ENCODE peak calls at places on chromosomes 13 and 19, in five cellular contexts. M, A, F, X and O are unnamed samples.

GRCh38 chr19:53892981-53893325 is 11.0 kb downstream of the PRKCG start:
- DNase-seq in M (no peak), A (no peak), F (no peak), X (peak; percentile 56), O (no peak)

GRCh38 chr19:4803736-4804695 is 12.5 kb downstream of the FEM1A start:
- DNase-seq in M (peak; percentile 57), A (peak; percentile 37), F (peak; percentile 66), X (peak; percentile 52), O (peak; percentile 41)

GRCh38 chr19:52094526-52094925 is 1.0 kb downstream of the ZNF841 start:
- DNase-seq in M (no peak), A (no peak), F (no peak), X (no peak), O (no peak)

GRCh38 chr19:46413262-46414031 is at the start of gene CCDC8:
- DNase-seq in M (peak; percentile 86), A (peak; percentile 92), F (no peak), X (no peak), O (no peak)

GRCh38 chr19:38142176-38143035 is 81.6 kb downstream of the DPF1 start:
- DNase-seq in M (peak; percentile 41), A (peak; percentile 28), F (peak; percentile 33), X (peak; percentile 81), O (no peak)

GRCh38 chr19:16266586-16266942 is 58.1 kb upstream of the KLF2 start:
- DNase-seq in M (no peak), A (no peak), F (no peak), X (no peak), O (no peak)

GRCh38 chr13:110274687-110275086 is 32.3 kb downstream of the COL4A1 start:
- DNase-seq in M (no peak), A (no peak), F (no peak), X (peak; percentile 7), O (no peak)

GRCh38 chr13:64723735-64724134 is 2506.4 kb downstream of the PCDH9 start:
- DNase-seq in M (peak; percentile 10), A (peak; percentile 94), F (peak; percentile 62), X (peak; percentile 90), O (peak; percentile 80)

GRCh38 chr13:91211548-91211947 is 135.9 kb upstream of the MIR17HG start:
- DNase-seq in M (no peak), A (no peak), F (no peak), X (no peak), O (no peak)

GRCh38 chr13:111184685-111185401 is 69.7 kb downstream of the ARHGEF7 start:
- DNase-seq in M (no peak), A (no peak), F (no peak), X (no peak), O (no peak)

GRCh38 chr19:30116984-30117555 is 175.0 kb downstream of the URI1 start:
- DNase-seq in M (no peak), A (no peak), F (no peak), X (no peak), O (no peak)

GRCh38 chr19:34241513-34242337 is 12.6 kb upstream of the GARRE1 start:
- DNase-seq in M (peak; percentile 77), A (no peak), F (peak; percentile 53), X (peak; percentile 76), O (no peak)

GRCh38 chr19:4277051-4277700 is 1.9 kb upstream of the SHD start:
- DNase-seq in M (no peak), A (no peak), F (no peak), X (no peak), O (no peak)

GRCh38 chr13:110312669-110313031 is 5.6 kb downstream of the COL4A2 start:
- DNase-seq in M (no peak), A (peak; percentile 93), F (no peak), X (peak; percentile 27), O (no peak)

GRCh38 chr19:42191855-42192254 is 25.6 kb downstream of the DEDD2 start:
- DNase-seq in M (no peak), A (peak; percentile 84), F (peak; percentile 36), X (peak; percentile 87), O (peak; percentile 80)

DNA sequence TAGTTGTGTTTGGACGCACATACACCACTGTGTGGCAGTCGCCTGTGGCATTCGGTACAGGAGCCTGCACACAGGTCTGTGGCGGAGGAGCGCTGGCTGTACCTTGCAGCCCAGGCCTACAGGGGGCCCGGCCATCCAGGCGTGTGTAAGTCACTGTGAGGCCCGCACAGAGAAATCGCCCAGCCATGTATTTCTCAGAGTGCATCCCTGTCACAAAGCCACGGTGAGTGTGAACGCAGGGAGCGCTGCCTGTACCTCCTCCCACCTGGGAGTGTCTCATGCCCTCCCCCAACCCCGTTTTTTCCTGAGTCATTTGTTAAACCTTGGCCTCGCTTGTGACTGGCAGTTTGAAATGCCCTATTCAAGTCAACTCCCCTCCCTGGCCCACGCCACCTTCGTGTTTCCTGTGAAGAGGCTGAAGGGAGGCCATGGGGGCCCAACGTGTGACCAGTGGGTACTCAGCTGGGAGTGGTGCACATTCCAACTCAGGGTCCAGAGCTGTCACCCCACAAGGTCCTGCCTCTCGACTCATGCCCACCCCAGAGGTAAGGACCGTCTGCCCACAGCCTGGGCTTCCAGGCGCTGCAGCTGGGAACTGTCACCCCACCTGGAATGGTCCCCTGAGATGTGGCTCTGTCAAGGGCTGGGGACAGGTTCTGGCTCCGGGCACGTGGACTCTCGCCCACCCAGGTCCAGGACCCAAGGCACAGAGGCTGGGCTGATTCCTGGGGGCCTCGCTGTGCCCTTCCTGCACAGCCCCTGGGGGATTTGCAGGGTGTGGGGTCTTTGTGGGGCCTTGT is 11.6 kb upstream of the RASA3 start:
- DNase-seq in M (no peak), A (no peak), F (peak; percentile 74), X (peak; percentile 76), O (peak; percentile 63)
- TF ChIP-seq CEBPB in M (no peak), A (no peak), F (no peak), X (no peak), O (no peak)

GRCh38 chr19:49515767-49516166 is 3.3 kb downstream of the FCGRT start:
- DNase-seq in M (no peak), A (no peak), F (no peak), X (no peak), O (no peak)
- TF ChIP-seq CEBPB in M (no peak), A (no peak), F (no peak), X (no peak), O (no peak)

DNA sequence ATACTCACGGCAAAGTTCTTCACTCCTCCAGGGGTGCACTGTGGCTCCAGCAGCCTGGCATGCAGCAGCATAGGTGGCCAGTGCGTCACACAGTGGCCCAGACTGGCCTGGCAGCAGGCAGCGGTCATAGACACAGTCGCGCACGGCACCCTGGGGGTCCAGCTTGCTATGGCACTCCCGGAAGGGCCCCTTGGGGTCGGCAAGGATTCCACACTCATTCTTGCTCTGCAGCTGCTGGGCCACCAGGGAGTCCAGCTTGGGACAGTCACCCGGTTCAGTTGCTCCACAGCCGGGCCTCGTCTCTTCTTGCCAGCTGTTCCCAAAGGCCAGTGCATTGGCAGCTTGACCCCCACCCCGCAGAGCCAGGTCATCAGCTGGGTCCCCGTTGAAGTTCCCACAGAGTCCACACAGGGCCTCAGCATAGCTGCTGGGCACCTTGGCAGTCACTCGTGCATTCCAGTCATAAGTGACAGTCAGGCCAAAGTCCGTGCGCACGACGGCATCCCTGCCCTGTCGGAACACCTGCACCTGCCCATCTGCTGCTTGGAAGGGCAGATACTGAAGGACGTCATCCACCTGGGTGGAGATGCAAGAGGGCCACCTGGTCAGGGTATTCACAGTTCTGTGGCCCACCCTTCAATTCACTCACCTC is 20.6 kb downstream of the FCGBP start:
- DNase-seq in M (no peak), A (no peak), F (no peak), X (no peak), O (no peak)
- TF ChIP-seq CEBPB in M (no peak), A (no peak), F (no peak), X (no peak), O (no peak)

GRCh38 chr13:74047925-74048324 is 86.3 kb downstream of the KLF12 start:
- DNase-seq in M (no peak), A (no peak), F (no peak), X (peak; percentile 33), O (peak; percentile 7)
- TF ChIP-seq CEBPB in M (no peak), A (no peak), F (no peak), X (no peak), O (no peak)

DNA sequence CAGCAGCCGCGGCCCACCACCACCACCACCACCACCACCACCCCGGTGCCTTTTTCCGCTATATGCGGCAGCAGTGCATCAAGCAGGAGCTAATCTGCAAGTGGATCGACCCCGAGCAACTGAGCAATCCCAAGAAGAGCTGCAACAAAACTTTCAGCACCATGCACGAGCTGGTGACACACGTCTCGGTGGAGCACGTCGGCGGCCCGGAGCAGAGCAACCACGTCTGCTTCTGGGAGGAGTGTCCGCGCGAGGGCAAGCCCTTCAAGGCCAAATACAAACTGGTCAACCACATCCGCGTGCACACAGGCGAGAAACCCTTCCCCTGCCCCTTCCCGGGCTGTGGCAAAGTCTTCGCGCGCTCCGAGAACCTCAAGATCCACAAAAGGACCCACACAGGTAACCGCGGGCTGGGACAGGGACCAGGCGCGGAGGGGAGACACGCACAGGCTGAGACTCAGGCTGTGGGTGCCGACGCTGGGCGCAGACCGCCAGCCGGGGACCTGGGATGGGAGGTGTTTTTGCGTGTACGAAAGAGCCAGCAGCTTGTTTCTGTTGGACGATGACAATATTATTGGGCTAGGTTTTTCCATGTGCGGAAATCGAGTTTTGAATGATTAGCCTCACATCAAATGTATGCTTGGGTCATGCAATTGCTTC is 1.3 kb downstream of the ZIC2 start:
- DNase-seq in M (no peak), A (no peak), F (no peak), X (no peak), O (no peak)
- TF ChIP-seq CEBPB in M (no peak), A (no peak), F (no peak), X (no peak), O (no peak)

GRCh38 chr19:23512151-23512925 is 117.1 kb upstream of the ZNF91 start:
- DNase-seq in M (no peak), A (no peak), F (no peak), X (no peak), O (no peak)

GRCh38 chr19:23515551-23515950 is 120.3 kb upstream of the ZNF91 start:
- DNase-seq in M (no peak), A (no peak), F (no peak), X (no peak), O (no peak)

GRCh38 chr19:23505738-23506137 is 110.5 kb upstream of the ZNF91 start:
- DNase-seq in M (no peak), A (no peak), F (no peak), X (no peak), O (no peak)

GRCh38 chr19:23507441-23507840 is 112.2 kb upstream of the ZNF91 start:
- DNase-seq in M (no peak), A (no peak), F (no peak), X (no peak), O (no peak)

DNA sequence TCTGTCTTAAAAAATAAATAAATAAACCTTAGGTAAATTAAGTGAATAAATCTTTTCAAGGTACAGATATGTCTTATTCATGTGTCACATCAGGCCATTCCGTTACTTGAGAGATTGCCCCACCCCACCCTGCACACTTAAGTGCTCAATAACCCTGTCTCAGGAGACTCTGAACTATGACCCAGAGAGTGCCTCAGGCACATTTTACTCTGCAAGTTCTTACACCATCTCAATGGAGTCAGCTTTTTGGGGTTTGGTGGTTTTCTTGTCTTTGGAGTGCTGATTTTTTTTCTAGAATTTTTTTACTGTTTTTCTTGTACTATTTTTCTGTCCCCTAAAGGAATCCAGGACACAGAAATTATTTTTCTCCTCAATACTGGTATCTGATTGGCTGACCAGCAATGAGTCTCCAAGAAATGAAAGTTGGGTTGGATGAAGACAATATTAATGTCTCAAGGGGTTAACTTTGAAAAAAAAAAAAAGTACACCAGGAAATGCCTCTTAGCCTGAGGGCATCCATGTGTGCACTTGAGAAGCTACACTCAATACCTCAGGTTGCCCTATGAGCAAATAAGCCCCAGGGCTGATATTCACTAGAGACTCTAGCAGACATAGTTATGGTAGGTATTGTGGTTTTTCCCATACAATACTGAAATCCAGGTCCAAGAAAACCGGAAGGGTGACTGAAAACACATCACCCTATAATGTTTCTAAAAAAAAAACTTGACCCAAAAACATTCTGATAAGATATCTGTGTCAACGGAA is 114.6 kb upstream of the ZNF91 start:
- DNase-seq in M (no peak), A (no peak), F (no peak), X (no peak), O (no peak)
- TF ChIP-seq CEBPB in M (no peak), A (no peak), F (no peak), X (no peak), O (no peak)